ENCODE peak calls at places on chromosomes 16 and 17, in nine cellular contexts. H is tibial nerve, C is testis, Q is gastrocnemius medialis, L is heart left ventricle, X is H54, A is Peyer's patch, N is stomach, W is ovary. F is an unnamed sample.

GRCh38 chr16:55189179-55189578 is 134.8 kb upstream of the IRX6 start:
- DNase-seq in H (no peak), C (no peak), N (no peak), X (no peak), W (no peak), A (no peak), Q (no peak), L (no peak), F (no peak)

GRCh38 chr17:66260265-66260664 is 31.1 kb upstream of the APOH start:
- DNase-seq in X (no peak), Q (no peak), C (no peak), W (no peak), N (no peak), H (no peak), L (no peak), A (no peak), F (no peak)

GRCh38 chr16:56732366-56732765 is 2.4 kb downstream of the NUP93 start:
- DNase-seq in W (no peak), A (no peak), L (no peak), Q (no peak), N (no peak), H (no peak), X (no peak), C (no peak), F (no peak)

GRCh38 chr17:74532115-74532514 is 840 bp upstream of the CD300LB start:
- DNase-seq in A (peak; percentile 29), L (peak; percentile 57), X (no peak), W (no peak), Q (peak; percentile 50), H (no peak), C (peak; percentile 70), N (peak; percentile 35), F (no peak)

GRCh38 chr17:82791532-82791931 is 39.7 kb downstream of the TBCD start:
- DNase-seq in C (no peak), X (peak; percentile 62), Q (no peak), L (no peak), N (no peak), A (no peak), H (no peak), W (no peak), F (no peak)

GRCh38 chr17:80474933-80475915 is 1.2 kb downstream of the NPTX1 start:
- DNase-seq in L (no peak), W (no peak), N (no peak), X (no peak), A (no peak), Q (no peak), H (no peak), C (no peak), F (no peak)

GRCh38 chr16:674968-675883 is at the start of gene RHBDL1:
- DNase-seq in L (no peak), W (no peak), N (no peak), Q (no peak), A (no peak), C (no peak), X (no peak), H (no peak), F (peak; percentile 38)

GRCh38 chr17:7885357-7886226 is 3.0 kb upstream of the CHD3 start:
- DNase-seq in C (peak; percentile 56), H (no peak), A (peak; percentile 62), W (peak; percentile 64), X (peak; percentile 48), N (peak; percentile 39), L (peak; percentile 41), Q (peak; percentile 23), F (peak; percentile 86)

GRCh38 chr17:40058151-40058784 is 4.1 kb upstream of the MED24 start:
- DNase-seq in L (no peak), H (no peak), N (no peak), C (no peak), A (no peak), Q (no peak), W (no peak), X (no peak), F (no peak)

GRCh38 chr16:14501331-14502255 is 128.5 kb downstream of the PARN start:
- DNase-seq in A (peak; percentile 54), X (peak; percentile 50), Q (peak; percentile 96), N (peak; percentile 89), H (peak; percentile 72), L (peak; percentile 89), C (peak; percentile 86), W (peak; percentile 89), F (peak; percentile 93)

GRCh38 chr16:88815901-88816589 is 4.3 kb upstream of the APRT start:
- DNase-seq in X (no peak), N (peak; percentile 62), W (no peak), A (peak; percentile 72), C (no peak), H (no peak), Q (no peak), L (no peak), F (peak; percentile 49)

GRCh38 chr17:64128787-64129514 is 993 bp downstream of the ERN1 start:
- DNase-seq in W (no peak), N (peak; percentile 53), Q (no peak), X (peak; percentile 54), L (no peak), C (peak; percentile 48), H (no peak), A (peak; percentile 69), F (peak; percentile 56)

GRCh38 chr17:40104570-40105471 is 4.4 kb upstream of the NR1D1 start:
- DNase-seq in A (no peak), X (no peak), L (peak; percentile 6), N (no peak), W (peak; percentile 45), Q (no peak), H (no peak), C (no peak), F (no peak)

GRCh38 chr17:72359274-72359673 is 238.5 kb downstream of the SOX9 start:
- DNase-seq in W (no peak), N (no peak), H (no peak), X (no peak), C (no peak), L (no peak), Q (no peak), A (no peak), F (no peak)

GRCh38 chr17:15663176-15663575 is 20.9 kb downstream of the TRIM16 start:
- DNase-seq in Q (no peak), L (no peak), C (no peak), N (no peak), W (no peak), X (no peak), H (no peak), A (no peak), F (no peak)

GRCh38 chr17:32627233-32628008 is 140.6 kb downstream of the CDK5R1 start:
- DNase-seq in H (no peak), Q (no peak), L (no peak), W (peak; percentile 53), C (no peak), X (no peak), N (no peak), A (no peak), F (no peak)

GRCh38 chr17:57085448-57086068 is 512 bp downstream of the AKAP1 start:
- DNase-seq in L (peak; percentile 72), H (peak; percentile 15), A (peak; percentile 94), X (peak; percentile 57), N (peak; percentile 80), W (peak; percentile 57), C (peak; percentile 56), Q (peak; percentile 63), F (peak; percentile 72)

GRCh38 chr17:50564916-50565315 is 4.4 kb downstream of the CACNA1G start:
- DNase-seq in N (no peak), W (peak; percentile 81), A (no peak), C (peak; percentile 63), L (peak; percentile 68), X (no peak), H (peak; percentile 50), Q (peak; percentile 50), F (peak; percentile 57)

GRCh38 chr17:1764274-1764673 is 2.4 kb downstream of the SERPINF1 start:
- DNase-seq in C (peak; percentile 84), N (peak; percentile 66), Q (peak; percentile 83), X (no peak), L (peak; percentile 89), H (peak; percentile 74), A (peak; percentile 74), W (peak; percentile 74), F (peak; percentile 44)

GRCh38 chr17:21140911-21141310 is 14.1 kb downstream of the DHRS7B start:
- DNase-seq in A (no peak), Q (no peak), W (no peak), C (no peak), H (no peak), N (no peak), L (no peak), X (no peak), F (no peak)

GRCh38 chr16:53372942-53373871 is 61.1 kb upstream of the RBL2 start:
- DNase-seq in Q (no peak), W (no peak), H (no peak), N (peak; percentile 85), L (no peak), X (no peak), C (peak; percentile 69), A (peak; percentile 88), F (peak; percentile 52)

GRCh38 chr16:53378138-53378537 is 56.1 kb upstream of the RBL2 start:
- DNase-seq in C (no peak), L (no peak), X (no peak), W (no peak), A (no peak), Q (no peak), N (no peak), H (no peak), F (no peak)
- TF ChIP-seq POLR2A in C (no peak), L (no peak), X (no peak), W (no peak), A (no peak), Q (no peak), N (no peak), H (no peak), F (no peak)

GRCh38 chr17:44320066-44320465 is 4.6 kb downstream of the SLC25A39 start:
- DNase-seq in A (no peak), X (no peak), N (no peak), W (no peak), L (no peak), C (no peak), Q (no peak), H (no peak), F (no peak)
- TF ChIP-seq POLR2A in A (no peak), X (no peak), N (no peak), W (no peak), L (no peak), C (no peak), Q (no peak), H (no peak), F (no peak)

GRCh38 chr16:78311831-78312230 is 212.4 kb downstream of the WWOX start:
- DNase-seq in X (no peak), L (no peak), N (no peak), H (no peak), A (no peak), W (no peak), Q (no peak), C (no peak), F (peak; percentile 50)
- TF ChIP-seq POLR2A in X (no peak), L (no peak), N (no peak), H (no peak), A (no peak), W (no peak), Q (no peak), C (no peak), F (no peak)

GRCh38 chr16:30406911-30407793 is at the start of gene ZNF771:
- DNase-seq in C (peak; percentile 95), H (peak; percentile 93), X (peak; percentile 79), L (peak; percentile 94), Q (peak; percentile 90), A (peak; percentile 97), W (peak; percentile 93), N (peak; percentile 95), F (peak; percentile 95)
- TF ChIP-seq POLR2A in C (no peak), H (peak; percentile 72), X (no peak), L (peak; percentile 59), Q (peak; percentile 83), A (peak; percentile 50), W (peak; percentile 80), N (no peak), F (no peak)

F was measured in thyroid gland.